ENCODE peak calls at places on chromosomes 16 and 17, in four cellular contexts. One of them, this sample, is unnamed.
A peak's percentile ranks its signal among the peaks of the same experiment; 100 is the strongest.

GRCh38 chr17:38584350-38584925 is 21.3 kb downstream of the SRCIN1 start:
- DNase-seq in keratinocyte: no peak
- DNase-seq in H9: peak; percentile 89
- DNase-seq in NCI-H510A treated with DMSO at 0.1 percent for 48 hours: peak; percentile 93
- DNase-seq in this sample: peak; percentile 70

GRCh38 chr16:71900336-71900735 is 5.0 kb downstream of the IST1 start:
- DNase-seq in keratinocyte: no peak
- DNase-seq in H9: no peak
- DNase-seq in NCI-H510A treated with DMSO at 0.1 percent for 48 hours: no peak
- DNase-seq in this sample: no peak

GRCh38 chr17:36723459-36723858 is 122.1 kb downstream of the MRM1 start:
- DNase-seq in keratinocyte: no peak
- DNase-seq in H9: no peak
- DNase-seq in NCI-H510A treated with DMSO at 0.1 percent for 48 hours: no peak
- DNase-seq in this sample: no peak

GRCh38 chr16:49490321-49490705 is 116.7 kb downstream of the C16orf78 start:
- DNase-seq in keratinocyte: no peak
- DNase-seq in H9: no peak
- DNase-seq in NCI-H510A treated with DMSO at 0.1 percent for 48 hours: no peak
- DNase-seq in this sample: no peak

GRCh38 chr16:9665851-9666271 is 516.4 kb downstream of the GRIN2A start:
- DNase-seq in keratinocyte: no peak
- DNase-seq in H9: no peak
- DNase-seq in NCI-H510A treated with DMSO at 0.1 percent for 48 hours: no peak
- DNase-seq in this sample: peak; percentile 77

GRCh38 chr16:71360378-71360777 is 1.9 kb downstream of the CALB2 start:
- DNase-seq in keratinocyte: peak; percentile 71
- DNase-seq in H9: no peak
- DNase-seq in NCI-H510A treated with DMSO at 0.1 percent for 48 hours: no peak
- DNase-seq in this sample: no peak

GRCh38 chr17:16918443-16918842 is 53.5 kb downstream of the TNFRSF13B start:
- DNase-seq in keratinocyte: no peak
- DNase-seq in H9: no peak
- DNase-seq in NCI-H510A treated with DMSO at 0.1 percent for 48 hours: peak; percentile 64
- DNase-seq in this sample: no peak

GRCh38 chr16:23491490-23492391 is 18.6 kb downstream of the GGA2 start:
- DNase-seq in keratinocyte: no peak
- DNase-seq in H9: no peak
- DNase-seq in NCI-H510A treated with DMSO at 0.1 percent for 48 hours: no peak
- DNase-seq in this sample: no peak

GRCh38 chr16:896261-897199 is 74.3 kb downstream of the LMF1 start:
- DNase-seq in keratinocyte: no peak
- DNase-seq in H9: no peak
- DNase-seq in NCI-H510A treated with DMSO at 0.1 percent for 48 hours: no peak
- DNase-seq in this sample: no peak

GRCh38 chr16:71338193-71338592 is 20.3 kb upstream of the CALB2 start:
- DNase-seq in keratinocyte: peak; percentile 57
- DNase-seq in H9: no peak
- DNase-seq in NCI-H510A treated with DMSO at 0.1 percent for 48 hours: no peak
- DNase-seq in this sample: no peak

GRCh38 chr16:67431077-67431804 is at the start of gene HSD11B2:
- DNase-seq in keratinocyte: no peak
- DNase-seq in H9: peak; percentile 81
- DNase-seq in NCI-H510A treated with DMSO at 0.1 percent for 48 hours: peak; percentile 37
- DNase-seq in this sample: no peak

GRCh38 chr17:28460901-28461300 is 12.5 kb upstream of the SLC13A2 start:
- DNase-seq in keratinocyte: no peak
- DNase-seq in H9: no peak
- DNase-seq in NCI-H510A treated with DMSO at 0.1 percent for 48 hours: no peak
- DNase-seq in this sample: no peak

GRCh38 chr17:21511368-21512195 is 135.4 kb downstream of the KCNJ12 start:
- DNase-seq in keratinocyte: peak; percentile 5
- DNase-seq in H9: peak; percentile 95
- DNase-seq in NCI-H510A treated with DMSO at 0.1 percent for 48 hours: peak; percentile 91
- DNase-seq in this sample: peak; percentile 14

GRCh38 chr16:86101912-86102187 is 202.9 kb downstream of the IRF8 start:
- DNase-seq in keratinocyte: no peak
- DNase-seq in H9: no peak
- DNase-seq in NCI-H510A treated with DMSO at 0.1 percent for 48 hours: no peak
- DNase-seq in this sample: no peak

GRCh38 chr17:2776589-2777241 is 19.5 kb upstream of the RAP1GAP2 start:
- DNase-seq in keratinocyte: no peak
- DNase-seq in H9: peak; percentile 90
- DNase-seq in NCI-H510A treated with DMSO at 0.1 percent for 48 hours: peak; percentile 46
- DNase-seq in this sample: no peak

GRCh38 chr16:19102187-19102872 is 11.4 kb upstream of the ITPRIPL2 start:
- DNase-seq in keratinocyte: no peak
- DNase-seq in H9: no peak
- DNase-seq in NCI-H510A treated with DMSO at 0.1 percent for 48 hours: no peak
- DNase-seq in this sample: peak; percentile 19

GRCh38 chr16:4388275-4389021 is 16.8 kb downstream of the VASN start:
- DNase-seq in keratinocyte: no peak
- DNase-seq in H9: no peak
- DNase-seq in NCI-H510A treated with DMSO at 0.1 percent for 48 hours: no peak
- DNase-seq in this sample: no peak

GRCh38 chr17:74825003-74825627 is 34.6 kb downstream of the GRIN2C start:
- DNase-seq in keratinocyte: no peak
- DNase-seq in H9: no peak
- DNase-seq in NCI-H510A treated with DMSO at 0.1 percent for 48 hours: no peak
- DNase-seq in this sample: no peak

GRCh38 chr16:48203974-48204824 is 39.9 kb upstream of the LONP2 start:
- DNase-seq in keratinocyte: no peak
- DNase-seq in H9: no peak
- DNase-seq in NCI-H510A treated with DMSO at 0.1 percent for 48 hours: no peak
- DNase-seq in this sample: no peak

GRCh38 chr17:57574040-57574513 is 171.0 kb downstream of the CCDC182 start:
- DNase-seq in keratinocyte: no peak
- DNase-seq in H9: no peak
- DNase-seq in NCI-H510A treated with DMSO at 0.1 percent for 48 hours: no peak
- DNase-seq in this sample: no peak

GRCh38 chr17:55691666-55692065 is 31.0 kb downstream of the TMEM100 start:
- DNase-seq in keratinocyte: no peak
- DNase-seq in H9: no peak
- DNase-seq in NCI-H510A treated with DMSO at 0.1 percent for 48 hours: no peak
- DNase-seq in this sample: no peak

GRCh38 chr16:16004314-16004749 is 54.9 kb downstream of the ABCC1 start:
- DNase-seq in keratinocyte: no peak
- DNase-seq in H9: no peak
- DNase-seq in NCI-H510A treated with DMSO at 0.1 percent for 48 hours: no peak
- DNase-seq in this sample: no peak

GRCh38 chr16:17467923-17468540 is 2.7 kb downstream of the XYLT1 start:
- DNase-seq in keratinocyte: no peak
- DNase-seq in H9: peak; percentile 78
- DNase-seq in NCI-H510A treated with DMSO at 0.1 percent for 48 hours: peak; percentile 90
- DNase-seq in this sample: peak; percentile 21

GRCh38 chr17:32903774-32904673 is 23.9 kb upstream of the TMEM98 start:
- DNase-seq in keratinocyte: no peak
- DNase-seq in H9: no peak
- DNase-seq in NCI-H510A treated with DMSO at 0.1 percent for 48 hours: no peak
- DNase-seq in this sample: no peak

GRCh38 chr17:2192367-2193028 is 111.1 kb downstream of the SMG6 start:
- DNase-seq in keratinocyte: peak; percentile 82
- DNase-seq in H9: no peak
- DNase-seq in NCI-H510A treated with DMSO at 0.1 percent for 48 hours: no peak
- DNase-seq in this sample: no peak

GRCh38 chr16:82924075-82924854 is 297.5 kb downstream of the CDH13 start:
- DNase-seq in keratinocyte: no peak
- DNase-seq in H9: no peak
- DNase-seq in NCI-H510A treated with DMSO at 0.1 percent for 48 hours: no peak
- DNase-seq in this sample: peak; percentile 14

GRCh38 chr17:48429638-48430586 is at the start of gene SKAP1:
- DNase-seq in keratinocyte: no peak
- DNase-seq in H9: peak; percentile 71
- DNase-seq in NCI-H510A treated with DMSO at 0.1 percent for 48 hours: no peak
- DNase-seq in this sample: peak; percentile 18

GRCh38 chr17:4856937-4857314 is 23.8 kb downstream of the MINK1 start:
- DNase-seq in keratinocyte: no peak
- DNase-seq in H9: no peak
- DNase-seq in NCI-H510A treated with DMSO at 0.1 percent for 48 hours: no peak
- DNase-seq in this sample: no peak

GRCh38 chr16:63655846-63656245 is 1466.0 kb downstream of the CDH11 start:
- DNase-seq in keratinocyte: no peak
- DNase-seq in H9: no peak
- DNase-seq in NCI-H510A treated with DMSO at 0.1 percent for 48 hours: no peak
- DNase-seq in this sample: no peak

This sample was measured in DMS153.